ENCODE peak calls at places on chromosomes 6 and 20, in seven cellular contexts. M is MCF 10A, W is OCI-LY7, Z is BE2C, V is AG04450, Y is AG04449, X is A549. R is an unnamed sample.
A peak's percentile ranks its signal among the peaks of the same experiment; 100 is the strongest.

GRCh38 chr6:34465551-34466241 is at the start of gene PACSIN1:
- DNase-seq in Z (peak; percentile 34), Y (no peak), M (no peak), W (peak; percentile 80), V (no peak), X (no peak), R (no peak)

GRCh38 chr6:99592900-99593299 is 13.7 kb upstream of the PRDM13 start:
- DNase-seq in M (peak; percentile 78), X (no peak), W (no peak), V (no peak), Y (no peak), Z (no peak), R (no peak)

GRCh38 chr6:166907373-166907841 is 48.9 kb downstream of the RNASET2 start:
- DNase-seq in W (peak; percentile 47), Y (no peak), M (no peak), Z (no peak), V (no peak), X (no peak), R (no peak)

GRCh38 chr20:54458219-54458618 is 17.2 kb upstream of the DOK5 start:
- DNase-seq in Z (no peak), M (no peak), Y (no peak), V (no peak), X (no peak), W (no peak), R (no peak)

GRCh38 chr6:73388800-73389512 is 5.7 kb upstream of the DDX43 start:
- DNase-seq in Z (peak; percentile 61), V (peak; percentile 18), M (peak; percentile 74), Y (peak; percentile 5), W (peak; percentile 5), X (peak; percentile 47), R (peak; percentile 42)

GRCh38 chr20:8581451-8582183 is 449.6 kb downstream of the PLCB1 start:
- DNase-seq in Z (no peak), V (no peak), Y (no peak), W (no peak), M (no peak), X (no peak), R (no peak)

GRCh38 chr6:46325561-46326525 is 155.1 kb upstream of the ENPP5 start:
- DNase-seq in M (peak; percentile 42), V (no peak), X (no peak), Y (no peak), W (peak; percentile 7), Z (peak; percentile 5), R (no peak)

GRCh38 chr6:84422380-84422968 is 195.0 kb upstream of the CEP162 start:
- DNase-seq in Z (peak; percentile 71), V (peak; percentile 15), X (peak; percentile 18), M (peak; percentile 67), Y (no peak), W (no peak), R (peak; percentile 33)

GRCh38 chr6:100296810-100297544 is 167.7 kb downstream of the SIM1 start:
- DNase-seq in X (peak; percentile 17), W (no peak), Y (peak; percentile 44), V (peak; percentile 41), Z (no peak), M (peak; percentile 92), R (no peak)

GRCh38 chr6:23181301-23182110 is 612.1 kb downstream of the HDGFL1 start:
- DNase-seq in Z (peak; percentile 11), Y (no peak), V (no peak), X (no peak), W (no peak), M (no peak), R (no peak)

GRCh38 chr20:1720226-1720625 is 62.6 kb upstream of the SIRPG start:
- DNase-seq in V (no peak), W (no peak), M (peak; percentile 34), Y (no peak), Z (no peak), X (no peak), R (no peak)

DNA sequence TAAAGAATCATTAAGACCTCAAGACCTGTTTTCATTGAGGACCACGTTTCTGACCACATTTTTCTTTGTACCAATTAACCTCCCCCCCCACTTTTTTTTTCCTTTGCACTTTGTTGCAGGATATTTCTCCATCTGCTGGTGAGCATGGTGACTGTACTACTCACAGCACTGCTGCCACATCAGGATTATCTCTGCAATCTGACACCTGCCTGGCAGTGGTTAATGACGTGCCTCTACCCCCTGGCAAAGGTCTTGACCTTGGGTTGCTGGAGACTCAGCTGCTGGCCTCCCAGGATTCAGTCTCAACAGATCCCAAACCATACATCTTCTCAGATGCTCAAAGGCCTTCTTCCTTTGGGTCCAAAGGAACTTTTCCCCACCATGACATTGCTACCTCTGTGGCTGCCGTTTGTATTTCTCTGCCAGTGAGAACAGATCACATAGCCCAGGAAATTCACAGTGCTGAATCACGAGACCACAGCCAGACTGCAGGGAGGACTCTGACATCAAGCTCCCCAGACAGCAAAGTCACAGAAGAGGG is 46.6 kb upstream of the EDN3 start:
- DNase-seq in M (peak; percentile 11), Y (no peak), Z (no peak), W (no peak), V (no peak), X (no peak), R (no peak)
- TF ChIP-seq CTCF in M (no peak), Y (no peak), Z (no peak), W (peak; percentile 16), V (no peak), X (no peak), R (no peak)

GRCh38 chr20:62913043-62913630 is 13.2 kb downstream of the DIDO1 start:
- DNase-seq in V (no peak), Z (no peak), Y (no peak), X (no peak), W (no peak), M (no peak), R (peak; percentile 19)
- TF ChIP-seq CTCF in V (no peak), Z (no peak), Y (no peak), X (no peak), W (no peak), M (no peak), R (no peak)

DNA sequence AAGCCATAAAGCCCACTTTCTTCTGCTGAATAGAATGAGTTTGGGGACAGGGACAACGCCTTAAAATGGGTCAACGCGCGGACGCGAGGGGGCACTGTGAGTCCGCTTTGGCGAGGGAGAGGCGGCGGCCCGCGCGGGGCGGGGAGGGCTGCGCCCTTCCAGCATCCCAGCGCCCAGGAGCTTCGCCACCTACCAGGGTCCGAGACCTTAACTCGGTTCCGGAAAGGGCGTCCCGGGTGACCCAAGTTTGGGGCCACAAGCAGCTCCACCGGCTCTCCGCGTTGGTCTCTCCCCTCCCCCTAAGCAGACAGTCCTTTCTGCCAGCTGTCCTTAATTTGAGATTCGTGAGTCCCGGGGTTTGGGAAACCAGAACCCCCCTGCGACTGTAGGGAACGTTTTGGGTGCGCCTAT is 1.8 kb upstream of the SAMD5 start:
- DNase-seq in V (no peak), Z (peak; percentile 82), Y (no peak), M (peak; percentile 76), W (no peak), X (peak; percentile 58), R (peak; percentile 80)
- TF ChIP-seq CTCF in V (peak; percentile 89), Z (peak; percentile 81), Y (peak; percentile 87), M (peak; percentile 95), W (peak; percentile 53), X (peak; percentile 80), R (peak; percentile 82)

GRCh38 chr6:27592107-27592480 is 119.2 kb upstream of the ZNF184 start:
- DNase-seq in V (no peak), W (no peak), X (no peak), M (no peak), Y (no peak), Z (no peak), R (no peak)

GRCh38 chr6:27593200-27593818 is 120.4 kb upstream of the ZNF184 start:
- DNase-seq in M (no peak), Z (no peak), Y (no peak), V (no peak), W (no peak), X (no peak), R (no peak)

GRCh38 chr6:27593861-27594260 is 121.0 kb upstream of the ZNF184 start:
- DNase-seq in Y (no peak), M (no peak), Z (no peak), X (no peak), V (no peak), W (no peak), R (no peak)

GRCh38 chr6:27592481-27593199 is 119.7 kb upstream of the ZNF184 start:
- DNase-seq in X (peak; percentile 73), W (peak; percentile 11), M (peak; percentile 82), V (peak; percentile 47), Y (peak; percentile 81), Z (peak; percentile 59), R (no peak)

GRCh38 chr6:27591660-27592059 is 118.8 kb upstream of the ZNF184 start:
- DNase-seq in Y (no peak), Z (peak; percentile 43), X (no peak), M (peak; percentile 44), W (no peak), V (no peak), R (no peak)
- TF ChIP-seq CTCF in Y (no peak), Z (no peak), X (no peak), M (no peak), W (no peak), V (no peak), R (no peak)

GRCh38 chr6:82612475-82612874 is 248.9 kb downstream of the TPBG start:
- DNase-seq in X (no peak), W (no peak), Y (no peak), M (no peak), Z (no peak), V (no peak), R (no peak)

GRCh38 chr6:82617648-82618047 is 254.0 kb downstream of the TPBG start:
- DNase-seq in W (no peak), Y (no peak), X (no peak), Z (no peak), V (no peak), M (peak; percentile 8), R (no peak)

GRCh38 chr6:82614518-82614917 is 250.9 kb downstream of the TPBG start:
- DNase-seq in M (no peak), Y (no peak), X (no peak), V (no peak), W (no peak), Z (no peak), R (no peak)

GRCh38 chr6:82619573-82619972 is 256.0 kb downstream of the TPBG start:
- DNase-seq in X (no peak), Z (no peak), W (no peak), M (no peak), Y (no peak), V (no peak), R (no peak)

DNA sequence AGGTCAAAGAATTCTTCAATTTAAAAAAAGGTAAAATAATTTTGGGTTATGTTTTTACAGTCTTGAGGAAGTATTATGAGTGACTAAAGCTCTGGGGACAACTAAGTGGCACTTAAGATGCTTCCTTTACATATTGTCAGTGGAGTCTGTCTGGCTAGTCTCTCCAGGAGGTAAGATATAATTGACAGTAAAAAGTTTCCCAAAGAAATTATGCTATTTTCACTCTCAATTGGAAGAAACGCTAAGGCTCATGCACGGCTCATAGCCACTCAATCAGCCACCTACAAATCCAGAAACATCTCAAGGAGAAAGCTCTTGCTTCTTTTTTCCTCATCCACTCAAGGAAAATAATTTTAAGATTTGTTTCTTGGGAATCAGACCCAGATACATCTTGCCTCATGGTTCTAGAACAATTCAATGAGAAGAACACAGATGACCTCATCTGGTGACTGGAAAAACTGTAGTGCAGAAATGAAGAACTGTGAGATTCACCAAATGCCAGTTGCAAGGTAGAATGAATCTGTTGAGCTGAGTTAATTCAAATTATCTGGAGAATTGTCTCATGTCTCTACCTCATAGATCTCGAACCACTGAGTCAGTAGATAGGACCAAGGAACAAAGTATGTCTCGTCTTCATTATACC is 252.9 kb downstream of the TPBG start:
- DNase-seq in M (peak; percentile 6), W (no peak), V (no peak), X (no peak), Z (no peak), Y (no peak), R (no peak)
- TF ChIP-seq CTCF in M (no peak), W (no peak), V (peak; percentile 15), X (peak; percentile 11), Z (no peak), Y (no peak), R (no peak)

R was measured in tibial artery.